ENCODE peak calls at places on chromosomes 3 and 15, in seven cellular contexts. M is SK-N-SH, U is HCT116, O is GM23338, S is hepatocyte, L is neural progenitor cell, R is MM.1S. W is an unnamed sample.

GRCh38 chr3:98577178-98577895 is 16.1 kb downstream of the CPOX start:
- DNase-seq in M (no peak), R (no peak), U (no peak), O (no peak), S (no peak), L (no peak), W (peak)

GRCh38 chr3:194537732-194538247 is 51.0 kb upstream of the ATP13A3 start:
- DNase-seq in L (no peak), M (no peak), U (no peak), R (no peak), O (no peak), S (no peak), W (peak)

GRCh38 chr3:114057011-114057347 is 442 bp downstream of the QTRT2 start:
- DNase-seq in S (no peak), R (no peak), U (no peak), M (peak), O (no peak), L (no peak), W (no peak)

GRCh38 chr15:45640610-45641009 is 5.8 kb downstream of the SQOR start:
- DNase-seq in R (no peak), O (no peak), M (no peak), L (no peak), S (peak), U (peak), W (peak)

GRCh38 chr15:75995611-75996010 is 16.6 kb downstream of the NRG4 start:
- DNase-seq in R (no peak), M (no peak), L (no peak), U (no peak), S (no peak), O (no peak), W (no peak)

GRCh38 chr15:98753726-98754125 is 105.4 kb downstream of the IGF1R start:
- DNase-seq in O (no peak), U (no peak), M (no peak), R (no peak), L (peak), S (no peak), W (peak)

GRCh38 chr15:31262143-31262530 is 64.5 kb upstream of the KLF13 start:
- DNase-seq in L (no peak), U (no peak), M (no peak), O (no peak), R (no peak), S (no peak), W (no peak)

GRCh38 chr15:77527164-77527778 is 105.4 kb downstream of the LINGO1 start:
- DNase-seq in S (peak), R (no peak), M (peak), L (peak), U (no peak), O (peak), W (no peak)

GRCh38 chr3:53131136-53131495 is 881 bp upstream of the RFT1 start:
- DNase-seq in M (no peak), U (no peak), S (no peak), R (no peak), L (no peak), O (no peak), W (peak)

GRCh38 chr3:160162440-160162839 is 62.8 kb upstream of the C3orf80 start:
- DNase-seq in U (no peak), L (peak), R (no peak), O (peak), M (peak), S (no peak), W (no peak)

GRCh38 chr3:42067324-42067723 is 23.8 kb upstream of the TRAK1 start:
- DNase-seq in R (peak), L (no peak), O (no peak), M (no peak), S (peak), U (no peak), W (peak)

GRCh38 chr15:34241376-34242350 is 16.8 kb downstream of the EMC4 start:
- DNase-seq in M (peak), R (peak), S (peak), O (peak), U (no peak), L (peak), W (peak)

GRCh38 chr3:196555295-196555694 is 13.1 kb downstream of the WDR53 start:
- DNase-seq in O (no peak), R (no peak), L (no peak), M (no peak), U (no peak), S (no peak), W (no peak)

GRCh38 chr3:65963787-65964707 is 74.7 kb downstream of the MAGI1 start:
- DNase-seq in R (no peak), M (no peak), U (peak), O (peak), L (no peak), S (peak), W (peak)

GRCh38 chr3:148079370-148079769 is 618.3 kb upstream of the AGTR1 start:
- DNase-seq in R (no peak), S (no peak), M (peak), L (peak), O (peak), U (no peak), W (peak)

GRCh38 chr3:28575100-28575747 is 226.6 kb upstream of the AZI2 start:
- DNase-seq in L (peak), M (peak), R (no peak), U (no peak), S (peak), O (peak), W (peak)

GRCh38 chr3:115100172-115100571 is 46.9 kb downstream of the ZBTB20 start:
- DNase-seq in S (peak), R (no peak), O (peak), L (peak), U (no peak), M (peak), W (peak)

GRCh38 chr15:24761704-24762302 is 86.2 kb downstream of the NPAP1 start:
- DNase-seq in M (no peak), O (peak), S (no peak), R (peak), U (no peak), L (no peak), W (peak)

GRCh38 chr3:33798418-33799201 is at the start of gene PDCD6IP:
- DNase-seq in S (peak), M (peak), O (peak), U (peak), L (peak), R (peak), W (peak)

GRCh38 chr3:33807190-33807589 is 8.8 kb downstream of the PDCD6IP start:
- DNase-seq in M (no peak), L (no peak), R (no peak), O (no peak), S (no peak), U (no peak), W (no peak)

GRCh38 chr3:33799202-33799551 is 747 bp downstream of the PDCD6IP start:
- DNase-seq in M (no peak), S (no peak), U (no peak), L (no peak), O (no peak), R (no peak), W (no peak)

GRCh38 chr3:33803894-33804526 is 5.6 kb downstream of the PDCD6IP start:
- DNase-seq in U (no peak), M (no peak), R (no peak), L (peak), O (no peak), S (peak), W (no peak)

DNA sequence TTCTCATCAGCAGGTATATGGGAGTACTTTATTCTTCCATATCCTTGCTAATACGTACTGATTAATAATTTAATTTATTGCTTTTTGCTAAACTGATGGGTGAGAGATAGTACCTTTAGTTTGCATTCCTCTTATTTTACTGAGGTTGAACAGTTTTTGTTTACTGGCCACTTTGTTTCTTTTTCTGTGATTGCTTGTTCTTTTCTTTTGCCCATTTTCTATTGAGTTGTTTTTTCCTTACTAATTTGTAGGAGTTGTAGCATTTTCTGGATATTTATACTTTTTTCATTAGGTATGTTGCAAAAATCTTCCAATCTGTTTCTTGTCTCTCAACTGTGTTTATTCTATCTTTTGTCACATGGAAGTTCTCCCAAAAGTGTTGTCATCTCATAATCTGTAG is 4.8 kb downstream of the PDCD6IP start:
- DNase-seq in M (no peak), S (no peak), O (no peak), R (no peak), U (no peak), L (no peak), W (no peak)
- H3K4me2 ChIP-seq in M (no peak), S (peak), O (no peak), R (no peak), U (no peak), L (no peak), W (peak)

GRCh38 chr15:90839187-90840071 is 29.0 kb upstream of the FURIN start:
- DNase-seq in S (peak), U (no peak), L (peak), M (no peak), R (peak), O (peak), W (no peak)
- TF ChIP-seq EZH2phosphoT487 in S (no peak), U (no peak), L (no peak), M (no peak), R (no peak), O (no peak), W (no peak)

DNA sequence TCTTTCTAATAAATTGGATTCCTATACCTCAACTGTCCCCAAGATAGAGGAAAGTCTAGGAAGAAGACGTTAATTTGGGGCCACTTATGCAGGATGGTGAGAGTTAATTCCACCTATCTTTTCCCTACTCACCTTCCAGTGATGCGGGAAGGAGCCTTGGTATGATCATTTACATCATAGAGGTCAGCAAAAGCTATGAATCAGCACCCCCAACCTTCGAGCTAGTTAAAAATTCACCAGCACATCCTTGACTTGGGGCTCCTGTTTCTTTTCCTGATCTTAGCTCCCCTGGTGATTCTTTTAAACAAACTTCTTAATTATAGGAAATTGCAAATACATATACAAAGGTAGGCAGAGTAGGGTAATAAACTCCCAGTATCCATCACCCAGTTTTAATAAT is 366.6 kb downstream of the SOX2 start:
- DNase-seq in U (no peak), R (no peak), L (no peak), S (peak), M (no peak), O (peak), W (no peak)
- H3K4me2 ChIP-seq in U (no peak), R (no peak), L (no peak), S (no peak), M (no peak), O (peak), W (no peak)

GRCh38 chr15:62578548-62578947 is 413.5 kb upstream of the C2CD4B start:
- DNase-seq in U (no peak), M (no peak), R (no peak), S (peak), O (no peak), L (no peak), W (no peak)
- TF ChIP-seq EZH2phosphoT487 in U (no peak), M (no peak), R (no peak), S (no peak), O (no peak), L (no peak), W (no peak)

GRCh38 chr3:184582998-184583344 is 21.4 kb downstream of the EPHB3 start:
- DNase-seq in S (no peak), O (no peak), M (no peak), L (peak), R (no peak), U (no peak), W (no peak)
- H3K4me2 ChIP-seq in S (peak), O (peak), M (no peak), L (peak), R (no peak), U (no peak), W (peak)

DNA sequence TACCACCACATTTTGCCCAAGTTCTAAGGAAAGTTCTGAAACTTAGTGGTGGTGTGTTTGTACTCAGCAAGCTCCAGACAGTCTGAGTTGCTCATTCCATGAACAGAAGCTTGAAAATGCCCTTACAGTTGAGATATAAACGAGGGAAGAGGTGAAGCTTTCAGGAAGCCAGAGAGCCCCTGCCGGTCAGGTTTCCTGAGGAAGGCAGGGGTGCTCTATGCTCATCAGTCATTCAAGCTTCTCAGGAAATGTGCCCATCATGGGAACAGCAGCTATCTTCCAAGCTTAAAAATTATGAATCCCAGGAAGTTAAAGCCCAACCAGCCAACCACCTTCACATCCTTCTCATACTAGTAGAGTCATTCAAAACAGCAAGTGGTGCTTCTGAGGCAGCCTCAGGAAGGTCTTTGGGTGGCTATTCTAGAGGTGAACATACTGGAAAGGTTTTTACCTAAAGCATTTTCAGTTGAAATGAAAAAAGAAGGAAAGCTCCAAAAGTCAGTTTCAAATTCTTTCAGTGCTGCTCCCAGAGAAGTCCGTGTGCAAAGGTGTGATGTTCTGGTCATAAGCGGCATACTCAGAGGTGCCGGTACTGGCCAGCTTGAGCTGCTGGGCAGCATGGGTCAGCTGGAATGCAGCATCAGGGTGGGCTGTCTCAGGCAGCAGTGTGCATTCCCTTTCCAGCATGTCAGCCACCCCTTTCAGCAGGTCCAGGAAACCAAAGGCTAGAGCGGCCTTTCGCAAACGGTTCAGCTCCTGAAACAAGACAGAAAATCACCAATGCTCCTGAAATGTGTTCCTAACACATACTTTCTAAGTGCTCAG is 31.8 kb downstream of the INTS14 start:
- DNase-seq in S (no peak), L (no peak), U (no peak), M (no peak), R (no peak), O (peak), W (no peak)
- TF ChIP-seq EZH2phosphoT487 in S (no peak), L (no peak), U (no peak), M (no peak), R (no peak), O (no peak), W (no peak)

GRCh38 chr3:186669378-186670084 is 3.7 kb downstream of the HRG start:
- DNase-seq in U (peak), O (no peak), L (no peak), S (no peak), R (peak), M (no peak), W (no peak)
- H3K4me2 ChIP-seq in U (peak), O (no peak), L (no peak), S (no peak), R (peak), M (no peak), W (no peak)

DNA sequence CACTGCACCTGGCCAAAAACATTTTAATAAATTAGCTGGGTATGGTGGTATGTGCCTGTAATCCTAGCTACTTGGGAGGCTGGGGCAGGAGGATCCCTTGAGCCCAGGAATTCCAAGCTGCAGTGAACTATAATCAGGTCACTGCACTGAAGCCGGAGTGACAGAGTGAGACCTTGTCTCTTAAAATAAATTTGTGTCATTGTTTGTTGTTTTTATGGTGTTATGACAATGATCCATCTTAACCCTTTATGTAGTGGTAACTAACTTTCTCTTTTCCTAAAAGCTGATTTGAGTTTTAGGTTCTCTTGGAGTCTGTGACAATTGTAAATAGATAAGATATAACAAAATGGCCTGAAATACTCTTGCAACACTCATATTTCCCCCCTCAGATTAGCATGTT is 20.7 kb downstream of the FLNB start:
- DNase-seq in R (no peak), O (no peak), U (no peak), S (no peak), L (no peak), M (no peak), W (no peak)
- TF ChIP-seq EZH2phosphoT487 in R (no peak), O (no peak), U (no peak), S (no peak), L (no peak), M (no peak), W (no peak)

GRCh38 chr3:136929984-136930671 is 27.7 kb upstream of the IL20RB start:
- DNase-seq in M (no peak), R (no peak), L (no peak), S (peak), O (no peak), U (no peak), W (peak)
- H3K4me2 ChIP-seq in M (no peak), R (no peak), L (no peak), S (peak), O (no peak), U (no peak), W (peak)